ENCODE peak calls at places on chromosome 7, in ten cellular contexts. F, H, L, Q, I, C, D, P, M and X are unnamed samples.

GRCh38 chr7:16579216-16579615 is 52.6 kb downstream of the LRRC72 start:
- DNase-seq in F (no peak), H (no peak), L (no peak), Q (no peak), I (no peak), C (no peak), D (no peak), P (no peak), M (no peak), X (no peak)

GRCh38 chr7:140517546-140518369 is 38.5 kb upstream of the MKRN1 start:
- DNase-seq in F (peak), H (peak), L (peak), Q (peak), I (peak), C (peak), D (peak), P (peak), M (peak), X (peak)

GRCh38 chr7:4108951-4109350 is 573.1 kb upstream of the FOXK1 start:
- DNase-seq in F (no peak), H (no peak), L (no peak), Q (no peak), I (no peak), C (no peak), D (no peak), P (no peak), M (no peak), X (no peak)

GRCh38 chr7:22001345-22002004 is 55.8 kb upstream of the CDCA7L start:
- DNase-seq in F (no peak), H (peak), L (peak), Q (peak), I (no peak), C (peak), D (peak), P (peak), M (peak), X (peak)

GRCh38 chr7:42292991-42293521 is 56.0 kb upstream of the GLI3 start:
- DNase-seq in F (no peak), H (peak), L (no peak), Q (no peak), I (no peak), C (no peak), D (no peak), P (no peak), M (no peak), X (no peak)

GRCh38 chr7:79317728-79318127 is 135.7 kb downstream of the MAGI2 start:
- DNase-seq in F (no peak), H (peak), L (no peak), Q (peak), I (no peak), C (no peak), D (no peak), P (peak), M (peak), X (peak)

GRCh38 chr7:127876393-127876792 is 154.8 kb downstream of the LRRC4 start:
- DNase-seq in F (no peak), H (peak), L (no peak), Q (no peak), I (no peak), C (no peak), D (no peak), P (no peak), M (no peak), X (no peak)

GRCh38 chr7:104160375-104160774 is 47.4 kb downstream of the ORC5 start:
- DNase-seq in F (no peak), H (no peak), L (peak), Q (no peak), I (no peak), C (no peak), D (peak), P (no peak), M (peak), X (peak)

GRCh38 chr7:37211097-37211496 is 237.6 kb downstream of the ELMO1 start:
- DNase-seq in F (no peak), H (no peak), L (peak), Q (no peak), I (no peak), C (no peak), D (no peak), P (no peak), M (no peak), X (no peak)

GRCh38 chr7:44172803-44173424 is 16.3 kb downstream of the GCK start:
- DNase-seq in F (no peak), H (no peak), L (no peak), Q (no peak), I (no peak), C (peak), D (no peak), P (no peak), M (peak), X (no peak)

GRCh38 chr7:1847260-1848001 is 177.4 kb downstream of the ELFN1 start:
- DNase-seq in F (no peak), H (no peak), L (no peak), Q (no peak), I (no peak), C (no peak), D (no peak), P (no peak), M (no peak), X (no peak)

GRCh38 chr7:5077740-5078139 is 32.1 kb downstream of the RBAK start:
- DNase-seq in F (no peak), H (no peak), L (peak), Q (no peak), I (no peak), C (peak), D (peak), P (no peak), M (no peak), X (no peak)

GRCh38 chr7:146478975-146479492 is 362.4 kb downstream of the CNTNAP2 start:
- DNase-seq in F (no peak), H (no peak), L (no peak), Q (no peak), I (no peak), C (no peak), D (no peak), P (no peak), M (no peak), X (no peak)